ENCODE peak calls at places on chromosome 1, in six cellular contexts. One of them, this sample, is unnamed.

GRCh38 chr1:223837206-223837605 is 8.5 kb downstream of the TP53BP2 start:
- DNase-seq in prostate gland: no peak
- DNase-seq in left ventricle myocardium inferior: no peak
- DNase-seq in CD8-positive, alpha-beta memory T cell: no peak
- DNase-seq in coronary artery: no peak
- DNase-seq in astrocyte: no peak
- DNase-seq in this sample: no peak

GRCh38 chr1:101043776-101044175 is 18.2 kb upstream of the DPH5 start:
- DNase-seq in prostate gland: no peak
- DNase-seq in left ventricle myocardium inferior: no peak
- DNase-seq in CD8-positive, alpha-beta memory T cell: no peak
- DNase-seq in coronary artery: no peak
- DNase-seq in astrocyte: peak
- DNase-seq in this sample: no peak

GRCh38 chr1:9606458-9606857 is 17.7 kb downstream of the TMEM201 start:
- DNase-seq in prostate gland: no peak
- DNase-seq in left ventricle myocardium inferior: no peak
- DNase-seq in CD8-positive, alpha-beta memory T cell: no peak
- DNase-seq in coronary artery: no peak
- DNase-seq in astrocyte: no peak
- DNase-seq in this sample: no peak

GRCh38 chr1:220497220-220497756 is 30.6 kb upstream of the MARK1 start:
- DNase-seq in prostate gland: no peak
- DNase-seq in left ventricle myocardium inferior: no peak
- DNase-seq in CD8-positive, alpha-beta memory T cell: no peak
- DNase-seq in coronary artery: no peak
- DNase-seq in astrocyte: no peak
- DNase-seq in this sample: no peak

GRCh38 chr1:60874703-60875102 is 207.7 kb upstream of the NFIA start:
- DNase-seq in prostate gland: no peak
- DNase-seq in left ventricle myocardium inferior: no peak
- DNase-seq in CD8-positive, alpha-beta memory T cell: no peak
- DNase-seq in coronary artery: no peak
- DNase-seq in astrocyte: peak
- DNase-seq in this sample: no peak

GRCh38 chr1:201565771-201566528 is 27.0 kb downstream of the NAV1 start:
- DNase-seq in prostate gland: no peak
- DNase-seq in left ventricle myocardium inferior: no peak
- DNase-seq in CD8-positive, alpha-beta memory T cell: no peak
- DNase-seq in coronary artery: peak
- DNase-seq in astrocyte: no peak
- DNase-seq in this sample: no peak

GRCh38 chr1:93905051-93905450 is 4.2 kb downstream of the GCLM start:
- DNase-seq in prostate gland: no peak
- DNase-seq in left ventricle myocardium inferior: no peak
- DNase-seq in CD8-positive, alpha-beta memory T cell: no peak
- DNase-seq in coronary artery: no peak
- DNase-seq in astrocyte: no peak
- DNase-seq in this sample: no peak

GRCh38 chr1:245771521-245772281 is 616.9 kb downstream of the KIF26B start:
- DNase-seq in prostate gland: no peak
- DNase-seq in left ventricle myocardium inferior: no peak
- DNase-seq in CD8-positive, alpha-beta memory T cell: no peak
- DNase-seq in coronary artery: no peak
- DNase-seq in astrocyte: peak
- DNase-seq in this sample: no peak

GRCh38 chr1:47189844-47190562 is at the start of gene PDZK1IP1:
- DNase-seq in prostate gland: peak
- DNase-seq in left ventricle myocardium inferior: peak
- DNase-seq in CD8-positive, alpha-beta memory T cell: no peak
- DNase-seq in coronary artery: peak
- DNase-seq in astrocyte: peak
- DNase-seq in this sample: peak

GRCh38 chr1:155207578-155208405 is at the start of gene THBS3:
- DNase-seq in prostate gland: no peak
- DNase-seq in left ventricle myocardium inferior: peak
- DNase-seq in CD8-positive, alpha-beta memory T cell: no peak
- DNase-seq in coronary artery: peak
- DNase-seq in astrocyte: peak
- DNase-seq in this sample: peak

GRCh38 chr1:193658711-193659110 is 472.3 kb upstream of the B3GALT2 start:
- DNase-seq in prostate gland: no peak
- DNase-seq in left ventricle myocardium inferior: no peak
- DNase-seq in CD8-positive, alpha-beta memory T cell: no peak
- DNase-seq in coronary artery: no peak
- DNase-seq in astrocyte: no peak
- DNase-seq in this sample: no peak

GRCh38 chr1:169483500-169483966 is 2.2 kb downstream of the SLC19A2 start:
- DNase-seq in prostate gland: peak
- DNase-seq in left ventricle myocardium inferior: no peak
- DNase-seq in CD8-positive, alpha-beta memory T cell: no peak
- DNase-seq in coronary artery: no peak
- DNase-seq in astrocyte: peak
- DNase-seq in this sample: no peak

GRCh38 chr1:237655778-237656177 is 234.9 kb downstream of the ZP4 start:
- DNase-seq in prostate gland: no peak
- DNase-seq in left ventricle myocardium inferior: no peak
- DNase-seq in CD8-positive, alpha-beta memory T cell: no peak
- DNase-seq in coronary artery: no peak
- DNase-seq in astrocyte: no peak
- DNase-seq in this sample: no peak

GRCh38 chr1:218660678-218661053 is 315.5 kb downstream of the TGFB2 start:
- DNase-seq in prostate gland: no peak
- DNase-seq in left ventricle myocardium inferior: no peak
- DNase-seq in CD8-positive, alpha-beta memory T cell: no peak
- DNase-seq in coronary artery: no peak
- DNase-seq in astrocyte: peak
- DNase-seq in this sample: no peak

GRCh38 chr1:20319456-20319855 is 28.8 kb downstream of the VWA5B1 start:
- DNase-seq in prostate gland: no peak
- DNase-seq in left ventricle myocardium inferior: no peak
- DNase-seq in CD8-positive, alpha-beta memory T cell: no peak
- DNase-seq in coronary artery: no peak
- DNase-seq in astrocyte: no peak
- DNase-seq in this sample: no peak

GRCh38 chr1:171929121-171929520 is 87.8 kb downstream of the DNM3 start:
- DNase-seq in prostate gland: no peak
- DNase-seq in left ventricle myocardium inferior: no peak
- DNase-seq in CD8-positive, alpha-beta memory T cell: no peak
- DNase-seq in coronary artery: no peak
- DNase-seq in astrocyte: no peak
- DNase-seq in this sample: no peak

GRCh38 chr1:51957618-51958017 is 32.9 kb downstream of the RAB3B start:
- DNase-seq in prostate gland: no peak
- DNase-seq in left ventricle myocardium inferior: no peak
- DNase-seq in CD8-positive, alpha-beta memory T cell: no peak
- DNase-seq in coronary artery: no peak
- DNase-seq in astrocyte: no peak
- DNase-seq in this sample: no peak

GRCh38 chr1:226737819-226738420 is 1.2 kb downstream of the ITPKB start:
- DNase-seq in prostate gland: peak
- DNase-seq in left ventricle myocardium inferior: peak
- DNase-seq in CD8-positive, alpha-beta memory T cell: peak
- DNase-seq in coronary artery: peak
- DNase-seq in astrocyte: no peak
- DNase-seq in this sample: peak

GRCh38 chr1:230907472-230908205 is 39.3 kb upstream of the C1orf198 start:
- DNase-seq in prostate gland: no peak
- DNase-seq in left ventricle myocardium inferior: no peak
- DNase-seq in CD8-positive, alpha-beta memory T cell: no peak
- DNase-seq in coronary artery: no peak
- DNase-seq in astrocyte: no peak
- DNase-seq in this sample: no peak

GRCh38 chr1:230901711-230902110 is 33.4 kb upstream of the C1orf198 start:
- DNase-seq in prostate gland: no peak
- DNase-seq in left ventricle myocardium inferior: no peak
- DNase-seq in CD8-positive, alpha-beta memory T cell: no peak
- DNase-seq in coronary artery: no peak
- DNase-seq in astrocyte: no peak
- DNase-seq in this sample: no peak

GRCh38 chr1:230906226-230906625 is 37.9 kb upstream of the C1orf198 start:
- DNase-seq in prostate gland: no peak
- DNase-seq in left ventricle myocardium inferior: no peak
- DNase-seq in CD8-positive, alpha-beta memory T cell: no peak
- DNase-seq in coronary artery: no peak
- DNase-seq in astrocyte: no peak
- DNase-seq in this sample: no peak

GRCh38 chr1:230902349-230902923 is 34.1 kb upstream of the C1orf198 start:
- DNase-seq in prostate gland: no peak
- DNase-seq in left ventricle myocardium inferior: no peak
- DNase-seq in CD8-positive, alpha-beta memory T cell: no peak
- DNase-seq in coronary artery: no peak
- DNase-seq in astrocyte: no peak
- DNase-seq in this sample: no peak

DNA sequence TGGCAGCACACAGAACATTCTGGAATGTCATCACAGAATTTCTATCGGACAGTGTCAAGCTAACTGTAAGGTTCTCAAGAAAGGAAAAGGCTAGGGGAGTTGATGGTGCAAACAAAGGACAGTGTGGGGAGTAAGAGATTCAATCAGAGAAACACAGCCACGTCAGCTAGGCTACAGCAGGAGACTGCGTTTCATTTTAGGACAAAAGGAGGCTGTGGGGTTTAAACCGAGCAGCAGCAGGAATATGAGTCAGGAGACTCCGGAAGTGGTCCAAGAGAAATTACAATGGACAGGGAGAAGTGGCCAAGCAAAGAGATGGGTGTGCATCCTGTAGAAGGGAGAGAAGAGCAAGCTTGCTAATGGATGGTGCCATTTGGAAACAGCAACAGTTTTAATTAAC is 37.4 kb upstream of the C1orf198 start:
- DNase-seq in prostate gland: no peak
- DNase-seq in left ventricle myocardium inferior: no peak
- DNase-seq in CD8-positive, alpha-beta memory T cell: no peak
- DNase-seq in coronary artery: no peak
- DNase-seq in astrocyte: peak
- DNase-seq in this sample: no peak
- H3K27ac ChIP-seq in prostate gland: peak
- H3K27ac ChIP-seq in left ventricle myocardium inferior: no peak
- H3K27ac ChIP-seq in CD8-positive, alpha-beta memory T cell: no peak
- H3K27ac ChIP-seq in coronary artery: no peak
- H3K27ac ChIP-seq in astrocyte: no peak
- H3K27ac ChIP-seq in this sample: no peak

GRCh38 chr1:99969729-99970591 is at the start of gene SLC35A3:
- DNase-seq in prostate gland: peak
- DNase-seq in left ventricle myocardium inferior: peak
- DNase-seq in CD8-positive, alpha-beta memory T cell: peak
- DNase-seq in coronary artery: peak
- DNase-seq in astrocyte: peak
- DNase-seq in this sample: peak
- H3K27ac ChIP-seq in prostate gland: peak
- H3K27ac ChIP-seq in left ventricle myocardium inferior: peak
- H3K27ac ChIP-seq in CD8-positive, alpha-beta memory T cell: peak
- H3K27ac ChIP-seq in coronary artery: peak
- H3K27ac ChIP-seq in astrocyte: peak
- H3K27ac ChIP-seq in this sample: peak

DNA sequence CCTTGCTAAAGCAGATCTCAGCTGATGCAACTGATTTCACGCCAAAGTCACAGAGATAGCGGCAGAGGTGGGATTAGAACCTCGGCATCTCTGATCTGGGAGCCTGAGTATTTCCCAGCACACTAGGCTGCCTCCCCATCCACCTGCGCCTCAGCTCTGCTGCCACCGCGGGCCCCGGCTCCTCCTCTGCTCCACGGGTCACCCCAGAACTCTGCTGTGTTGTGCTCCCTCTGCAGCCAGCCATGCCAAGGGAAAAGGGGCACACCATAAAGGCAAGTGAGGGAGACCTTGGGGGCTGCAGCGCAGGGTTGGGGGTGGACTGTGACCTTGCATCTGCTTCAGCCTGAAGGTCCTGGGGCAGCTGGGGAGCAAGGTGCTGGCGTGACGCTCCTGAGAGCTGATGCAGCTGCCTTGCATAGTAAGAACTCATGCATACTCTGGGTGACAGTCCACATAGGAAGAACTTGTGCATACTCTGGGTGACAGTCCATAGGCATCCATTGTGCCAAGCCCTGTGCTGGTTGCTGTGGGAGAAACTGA is 68.7 kb downstream of the MAN1C1 start:
- DNase-seq in prostate gland: no peak
- DNase-seq in left ventricle myocardium inferior: no peak
- DNase-seq in CD8-positive, alpha-beta memory T cell: no peak
- DNase-seq in coronary artery: no peak
- DNase-seq in astrocyte: no peak
- DNase-seq in this sample: no peak
- H3K27ac ChIP-seq in prostate gland: no peak
- H3K27ac ChIP-seq in left ventricle myocardium inferior: no peak
- H3K27ac ChIP-seq in CD8-positive, alpha-beta memory T cell: no peak
- H3K27ac ChIP-seq in coronary artery: no peak
- H3K27ac ChIP-seq in astrocyte: no peak
- H3K27ac ChIP-seq in this sample: no peak

GRCh38 chr1:43034195-43034658 is 75.6 kb upstream of the SLC2A1 start:
- DNase-seq in prostate gland: no peak
- DNase-seq in left ventricle myocardium inferior: no peak
- DNase-seq in CD8-positive, alpha-beta memory T cell: no peak
- DNase-seq in coronary artery: no peak
- DNase-seq in astrocyte: no peak
- DNase-seq in this sample: no peak
- H3K27ac ChIP-seq in prostate gland: no peak
- H3K27ac ChIP-seq in left ventricle myocardium inferior: no peak
- H3K27ac ChIP-seq in CD8-positive, alpha-beta memory T cell: no peak
- H3K27ac ChIP-seq in coronary artery: no peak
- H3K27ac ChIP-seq in astrocyte: no peak
- H3K27ac ChIP-seq in this sample: no peak

GRCh38 chr1:23209765-23210164 is 7.5 kb downstream of the HTR1D start:
- DNase-seq in prostate gland: no peak
- DNase-seq in left ventricle myocardium inferior: no peak
- DNase-seq in CD8-positive, alpha-beta memory T cell: no peak
- DNase-seq in coronary artery: no peak
- DNase-seq in astrocyte: no peak
- DNase-seq in this sample: no peak
- H3K27ac ChIP-seq in prostate gland: no peak
- H3K27ac ChIP-seq in left ventricle myocardium inferior: no peak
- H3K27ac ChIP-seq in CD8-positive, alpha-beta memory T cell: no peak
- H3K27ac ChIP-seq in coronary artery: no peak
- H3K27ac ChIP-seq in astrocyte: no peak
- H3K27ac ChIP-seq in this sample: no peak

DNA sequence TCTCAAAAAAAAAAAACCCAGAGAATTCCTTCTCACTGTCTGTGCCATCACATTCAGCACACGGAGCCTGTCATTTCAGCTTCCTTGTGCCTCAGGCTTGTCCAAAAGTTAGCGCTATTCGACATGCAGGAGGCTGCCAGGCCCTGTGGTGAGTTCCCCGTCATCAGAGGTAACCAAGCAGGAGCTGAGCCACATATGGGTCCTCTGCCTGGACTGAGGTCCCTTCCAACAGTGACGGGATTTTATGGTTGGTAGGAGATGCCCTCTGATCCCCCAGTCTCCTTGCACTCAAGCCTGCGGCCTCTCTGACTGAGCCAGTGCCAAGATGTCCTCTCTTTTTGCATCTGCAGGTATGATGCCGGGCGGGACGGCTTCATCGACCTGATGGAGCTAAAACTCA is 12.7 kb upstream of the CTRC start:
- DNase-seq in prostate gland: no peak
- DNase-seq in left ventricle myocardium inferior: no peak
- DNase-seq in CD8-positive, alpha-beta memory T cell: no peak
- DNase-seq in coronary artery: no peak
- DNase-seq in astrocyte: no peak
- DNase-seq in this sample: no peak
- H3K27ac ChIP-seq in prostate gland: no peak
- H3K27ac ChIP-seq in left ventricle myocardium inferior: no peak
- H3K27ac ChIP-seq in CD8-positive, alpha-beta memory T cell: no peak
- H3K27ac ChIP-seq in coronary artery: no peak
- H3K27ac ChIP-seq in astrocyte: no peak
- H3K27ac ChIP-seq in this sample: no peak

This sample was measured in tibial artery.